ENCODE peak calls at places on chromosomes 6 and 20, in six cellular contexts. O, R, K, B, X and W are unnamed samples.
A peak's percentile ranks its signal among the peaks of the same experiment; 100 is the strongest.

GRCh38 chr6:150004101-150004782 is 21.1 kb downstream of the RAET1L start:
- DNase-seq in O (no peak), R (peak; percentile 83), K (peak; percentile 60), B (no peak), X (no peak), W (no peak)

GRCh38 chr20:53045941-53046340 is 73.8 kb downstream of the TSHZ2 start:
- DNase-seq in O (peak; percentile 12), R (no peak), K (no peak), B (no peak), X (no peak), W (no peak)

GRCh38 chr6:139531148-139531547 is 156.7 kb upstream of the CITED2 start:
- DNase-seq in O (no peak), R (no peak), K (no peak), B (no peak), X (no peak), W (no peak)

GRCh38 chr6:165987483-165988305 is 180.0 kb downstream of the TBXT start:
- DNase-seq in O (peak; percentile 62), R (no peak), K (peak; percentile 6), B (peak; percentile 85), X (no peak), W (peak; percentile 81)

GRCh38 chr6:105097288-105097687 is 82.5 kb downstream of the POPDC3 start:
- DNase-seq in O (no peak), R (no peak), K (no peak), B (no peak), X (no peak), W (no peak)

GRCh38 chr6:7218586-7218985 is 94.4 kb downstream of the SSR1 start:
- DNase-seq in O (no peak), R (no peak), K (no peak), B (no peak), X (no peak), W (no peak)

GRCh38 chr6:47116616-47117015 is 74.5 kb upstream of the ADGRF1 start:
- DNase-seq in O (peak; percentile 28), R (no peak), K (no peak), B (no peak), X (no peak), W (no peak)

GRCh38 chr6:107061125-107062020 is 33.4 kb downstream of the MTRES1 start:
- DNase-seq in O (no peak), R (peak; percentile 42), K (peak; percentile 95), B (peak; percentile 52), X (no peak), W (peak; percentile 80)

GRCh38 chr6:150301871-150302800 is 66.7 kb upstream of the IYD start:
- DNase-seq in O (peak; percentile 38), R (no peak), K (no peak), B (no peak), X (peak; percentile 67), W (no peak)

GRCh38 chr20:24785141-24785924 is 163.7 kb upstream of the CST7 start:
- DNase-seq in O (no peak), R (no peak), K (no peak), B (no peak), X (no peak), W (no peak)

GRCh38 chr6:1619666-1620503 is 10.2 kb downstream of the FOXC1 start:
- DNase-seq in O (no peak), R (no peak), K (no peak), B (peak; percentile 77), X (no peak), W (peak; percentile 75)

GRCh38 chr20:3652646-3653596 is 10.3 kb downstream of the GFRA4 start:
- DNase-seq in O (no peak), R (peak; percentile 8), K (peak; percentile 59), B (no peak), X (no peak), W (no peak)

GRCh38 chr6:27617700-27618689 is 145.1 kb upstream of the ZNF184 start:
- DNase-seq in O (peak; percentile 65), R (no peak), K (no peak), B (peak; percentile 60), X (peak; percentile 62), W (peak; percentile 78)

GRCh38 chr6:47478233-47479155 is 905 bp downstream of the CD2AP start:
- DNase-seq in O (peak; percentile 38), R (peak; percentile 42), K (peak; percentile 36), B (peak; percentile 38), X (no peak), W (peak; percentile 63)

GRCh38 chr6:77036400-77036799 is 426.9 kb downstream of the HTR1B start:
- DNase-seq in O (no peak), R (no peak), K (no peak), B (no peak), X (no peak), W (no peak)

GRCh38 chr20:6489361-6490154 is 277.9 kb upstream of the BMP2 start:
- DNase-seq in O (peak; percentile 78), R (no peak), K (no peak), B (no peak), X (no peak), W (no peak)

GRCh38 chr6:148367418-148368024 is 24.9 kb downstream of the SASH1 start:
- DNase-seq in O (no peak), R (no peak), K (no peak), B (peak; percentile 15), X (no peak), W (peak; percentile 42)

GRCh38 chr20:12682613-12683012 is 326.2 kb upstream of the SPTLC3 start:
- DNase-seq in O (no peak), R (no peak), K (no peak), B (no peak), X (no peak), W (no peak)

GRCh38 chr6:166556871-166557322 is 29.6 kb downstream of the RAMACL start:
- DNase-seq in O (no peak), R (no peak), K (no peak), B (peak; percentile 33), X (peak; percentile 86), W (peak; percentile 48)

GRCh38 chr6:55705381-55705780 is 126.4 kb upstream of the HMGCLL1 start:
- DNase-seq in O (peak; percentile 17), R (no peak), K (no peak), B (no peak), X (no peak), W (no peak)

GRCh38 chr6:42046491-42047219 is 3.7 kb upstream of the TAF8 start:
- DNase-seq in O (peak; percentile 37), R (peak; percentile 21), K (no peak), B (no peak), X (no peak), W (no peak)

GRCh38 chr6:11605507-11605905 is 68.0 kb downstream of the TMEM170B start:
- DNase-seq in O (no peak), R (no peak), K (no peak), B (peak; percentile 8), X (no peak), W (no peak)

GRCh38 chr6:38871745-38872568 is 156.8 kb downstream of the DNAH8 start:
- DNase-seq in O (peak; percentile 71), R (peak; percentile 44), K (peak; percentile 59), B (peak; percentile 77), X (peak; percentile 32), W (peak; percentile 88)

GRCh38 chr20:12056836-12057235 is 139.1 kb downstream of the BTBD3 start:
- DNase-seq in O (peak; percentile 27), R (no peak), K (no peak), B (peak; percentile 53), X (no peak), W (no peak)

GRCh38 chr6:160005211-160005610 is 36.3 kb downstream of the IGF2R start:
- DNase-seq in O (no peak), R (no peak), K (no peak), B (no peak), X (no peak), W (no peak)

GRCh38 chr20:4352348-4352747 is 337.0 kb upstream of the RNF24 start:
- DNase-seq in O (no peak), R (no peak), K (no peak), B (no peak), X (no peak), W (no peak)

GRCh38 chr6:140078552-140079126 is 704.2 kb upstream of the CITED2 start:
- DNase-seq in O (peak; percentile 16), R (no peak), K (no peak), B (no peak), X (no peak), W (peak; percentile 5)

GRCh38 chr6:108831104-108831503 is 17.1 kb upstream of the ARMC2 start:
- DNase-seq in O (peak; percentile 41), R (no peak), K (no peak), B (no peak), X (no peak), W (no peak)

GRCh38 chr20:50731930-50732690 is 730 bp downstream of the PARD6B start:
- DNase-seq in O (no peak), R (peak; percentile 33), K (peak; percentile 11), B (peak; percentile 85), X (no peak), W (peak; percentile 61)

DNA sequence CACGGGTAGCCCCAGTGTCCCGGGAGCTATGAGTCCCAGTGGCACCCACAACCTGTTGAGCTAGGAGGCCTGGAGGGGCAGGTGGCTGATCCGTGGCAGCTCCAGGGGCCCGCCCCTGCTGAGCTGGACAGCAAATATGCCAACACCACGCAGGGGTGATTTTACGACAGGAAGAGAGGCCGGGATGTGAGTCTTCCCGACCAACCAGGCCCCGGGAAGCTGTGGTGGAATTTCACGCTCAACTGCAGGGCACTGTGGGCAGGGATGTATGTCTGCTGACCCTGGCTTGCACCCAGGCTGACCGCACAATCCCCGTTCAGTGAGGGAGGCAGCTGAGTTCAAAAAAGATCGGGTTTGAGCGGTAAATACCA is 183.9 kb downstream of the ERMARD start:
- DNase-seq in O (no peak), R (no peak), K (no peak), B (no peak), X (no peak), W (no peak)
- TF ChIP-seq CTCF in O (no peak), R (no peak), K (no peak), B (no peak), X (no peak), W (no peak)

GRCh38 chr6:113328886-113329381 is 528.2 kb upstream of the MARCKS start:
- DNase-seq in O (no peak), R (no peak), K (no peak), B (no peak), X (no peak), W (no peak)
- H3K27ac ChIP-seq in O (no peak overlapping the region), R (no peak overlapping the region), K (no peak overlapping the region), B (no peak overlapping the region), X (no peak overlapping the region), W (no peak overlapping the region)

GRCh38 chr6:18342223-18342622 is 44.9 kb upstream of the RNF144B start:
- DNase-seq in O (no peak), R (no peak), K (no peak), B (no peak), X (no peak), W (no peak)

GRCh38 chr6:18339599-18339998 is 47.6 kb upstream of the RNF144B start:
- DNase-seq in O (no peak), R (no peak), K (no peak), B (no peak), X (no peak), W (no peak)

GRCh38 chr6:18343741-18344140 is 43.4 kb upstream of the RNF144B start:
- DNase-seq in O (no peak), R (no peak), K (no peak), B (no peak), X (no peak), W (no peak)

GRCh38 chr6:18335948-18336347 is 51.2 kb upstream of the RNF144B start:
- DNase-seq in O (no peak), R (no peak), K (no peak), B (no peak), X (no peak), W (no peak)

GRCh38 chr6:18340781-18341551 is 46.2 kb upstream of the RNF144B start:
- DNase-seq in O (no peak), R (no peak), K (no peak), B (no peak), X (no peak), W (no peak)
- TF ChIP-seq EZH2phosphoT487 in O (no peak), R (no peak), K (no peak), B (no peak), X (no peak), W (no peak)

GRCh38 chr20:56780266-56780665 is 151.2 kb downstream of the TFAP2C start:
- DNase-seq in O (no peak), R (no peak), K (no peak), B (no peak), X (no peak), W (no peak)
- TF ChIP-seq CTCF in O (no peak), R (no peak), K (no peak), B (no peak), X (no peak), W (no peak)